ENCODE peak calls at places on chromosomes 6 and 20, in nine cellular contexts. N is left lung, Y is pancreas, T is upper lobe of right lung, B is breast epithelium, O is K562, W is lower lobe of right lung, F is hepatocyte, E is adrenal gland. P is an unnamed sample. For H3K4me1, the result is how much of the 10 kb centered on the place peaks cover.

GRCh38 chr20:36591281-36591680 is 14.3 kb upstream of the RAB5IF start:
- DNase-seq in N (no peak), Y (no peak), T (no peak), B (no peak), O (no peak), W (no peak), F (no peak), E (no peak), P (no peak)

GRCh38 chr20:10783660-10784336 is 110.0 kb upstream of the JAG1 start:
- DNase-seq in N (no peak), Y (no peak), T (no peak), B (no peak), O (no peak), W (no peak), F (peak), E (no peak), P (no peak)

GRCh38 chr20:11080776-11081406 is 407.1 kb upstream of the JAG1 start:
- DNase-seq in N (no peak), Y (no peak), T (no peak), B (no peak), O (no peak), W (no peak), F (no peak), E (peak), P (no peak)

GRCh38 chr20:38125157-38126056 is 39.7 kb downstream of the TGM2 start:
- DNase-seq in N (peak), Y (peak), T (peak), B (peak), O (no peak), W (peak), F (no peak), E (peak), P (peak)

GRCh38 chr6:53892707-53893106 is 97.9 kb downstream of the LRRC1 start:
- DNase-seq in N (no peak), Y (no peak), T (no peak), B (no peak), O (no peak), W (no peak), F (no peak), E (no peak), P (no peak)

GRCh38 chr20:38937978-38938473 is 11.8 kb downstream of the FAM83D start:
- DNase-seq in N (no peak), Y (no peak), T (no peak), B (no peak), O (no peak), W (no peak), F (no peak), E (no peak), P (no peak)

GRCh38 chr6:29790626-29791025 is 37.0 kb upstream of the HLA-G start:
- DNase-seq in N (no peak), Y (no peak), T (no peak), B (no peak), O (no peak), W (no peak), F (peak), E (no peak), P (no peak)

GRCh38 chr20:59246691-59247090 is 53.7 kb upstream of the EDN3 start:
- DNase-seq in N (no peak), Y (no peak), T (no peak), B (no peak), O (no peak), W (no peak), F (no peak), E (no peak), P (no peak)

GRCh38 chr6:84825461-84825860 is 61.1 kb upstream of the TBX18 start:
- DNase-seq in N (no peak), Y (no peak), T (no peak), B (no peak), O (no peak), W (no peak), F (peak), E (no peak), P (no peak)

GRCh38 chr20:37275125-37275524 is 13.5 kb upstream of the GHRH start:
- DNase-seq in N (no peak), Y (no peak), T (no peak), B (no peak), O (no peak), W (no peak), F (no peak), E (no peak), P (no peak)

GRCh38 chr6:56699066-56699654 is 56.5 kb upstream of the DST start:
- DNase-seq in N (no peak), Y (no peak), T (no peak), B (no peak), O (no peak), W (no peak), F (no peak), E (no peak), P (no peak)

GRCh38 chr6:41488392-41489129 is 57.6 kb upstream of the FOXP4 start:
- DNase-seq in N (peak), Y (no peak), T (no peak), B (no peak), O (no peak), W (no peak), F (peak), E (no peak), P (peak)

GRCh38 chr6:45714795-45715507 is 300.7 kb downstream of the CLIC5 start:
- DNase-seq in N (no peak), Y (no peak), T (no peak), B (no peak), O (peak), W (no peak), F (peak), E (peak), P (peak)

GRCh38 chr6:150208606-150209352 is 65.9 kb downstream of the PPP1R14C start:
- DNase-seq in N (no peak), Y (no peak), T (no peak), B (no peak), O (no peak), W (no peak), F (no peak), E (no peak), P (no peak)

GRCh38 chr6:149389509-149390297 is 10.4 kb upstream of the SUMO4 start:
- DNase-seq in N (no peak), Y (no peak), T (no peak), B (no peak), O (no peak), W (no peak), F (no peak), E (no peak), P (no peak)

GRCh38 chr20:64039293-64040160 is 3.5 kb downstream of the C20orf204 start:
- DNase-seq in N (no peak), Y (peak), T (no peak), B (no peak), O (peak), W (no peak), F (no peak), E (no peak), P (no peak)

GRCh38 chr6:96626749-96627353 is 63.9 kb downstream of the FHL5 start:
- DNase-seq in N (no peak), Y (no peak), T (no peak), B (no peak), O (peak), W (no peak), F (peak), E (no peak), P (no peak)

GRCh38 chr6:134621858-134622257 is 303.9 kb upstream of the SGK1 start:
- DNase-seq in N (no peak), Y (peak), T (no peak), B (no peak), O (no peak), W (no peak), F (no peak), E (no peak), P (no peak)

GRCh38 chr6:105449756-105450390 is 47.0 kb upstream of the PREP start:
- DNase-seq in N (no peak), Y (no peak), T (no peak), B (no peak), O (no peak), W (no peak), F (no peak), E (no peak), P (no peak)

GRCh38 chr20:11117808-11118528 is 444.2 kb upstream of the JAG1 start:
- DNase-seq in N (no peak), Y (no peak), T (no peak), B (no peak), O (no peak), W (no peak), F (peak), E (no peak), P (no peak)

GRCh38 chr20:32285621-32286334 is 8.3 kb downstream of the KIF3B start:
- DNase-seq in N (no peak), Y (no peak), T (no peak), B (no peak), O (peak), W (no peak), F (peak), E (no peak), P (no peak)

GRCh38 chr6:37745748-37746147 is 48.1 kb upstream of the MDGA1 start:
- DNase-seq in N (no peak), Y (no peak), T (no peak), B (no peak), O (no peak), W (no peak), F (no peak), E (no peak), P (no peak)

GRCh38 chr20:36742558-36742957 is 3.3 kb downstream of the NDRG3 start:
- DNase-seq in N (no peak), Y (no peak), T (no peak), B (no peak), O (no peak), W (no peak), F (no peak), E (no peak), P (no peak)

GRCh38 chr6:108755257-108756240 is 92.7 kb upstream of the ARMC2 start:
- DNase-seq in N (no peak), Y (no peak), T (no peak), B (no peak), O (no peak), W (no peak), F (no peak), E (no peak), P (no peak)

GRCh38 chr6:7143161-7143974 is 35.6 kb downstream of the RREB1 start:
- DNase-seq in N (no peak), Y (no peak), T (no peak), B (no peak), O (peak), W (no peak), F (peak), E (no peak), P (no peak)
- H3K27ac ChIP-seq in N (peak), Y (peak), T (peak), B (peak), O (peak), W (no peak), F (peak), E (no peak), P (no peak)

GRCh38 chr6:34957184-34957904 is 68.3 kb downstream of the ANKS1A start:
- DNase-seq in N (no peak), Y (no peak), T (no peak), B (no peak), O (no peak), W (no peak), F (no peak), E (no peak), P (no peak)
- H3K4me1 ChIP-seq in N (under half), Y (under half), T (half or more), B (under half), O (under half), W (half or more), F (under half), E (under half), P (under half)

GRCh38 chr6:165847407-165848098 is 184.5 kb upstream of the PDE10A start:
- DNase-seq in N (no peak), Y (no peak), T (no peak), B (no peak), O (no peak), W (no peak), F (peak), E (no peak), P (peak)
- H3K4me3 ChIP-seq in N (no peak), Y (no peak), T (no peak), B (no peak), O (no peak), W (no peak), F (no peak), E (no peak), P (no peak)

DNA sequence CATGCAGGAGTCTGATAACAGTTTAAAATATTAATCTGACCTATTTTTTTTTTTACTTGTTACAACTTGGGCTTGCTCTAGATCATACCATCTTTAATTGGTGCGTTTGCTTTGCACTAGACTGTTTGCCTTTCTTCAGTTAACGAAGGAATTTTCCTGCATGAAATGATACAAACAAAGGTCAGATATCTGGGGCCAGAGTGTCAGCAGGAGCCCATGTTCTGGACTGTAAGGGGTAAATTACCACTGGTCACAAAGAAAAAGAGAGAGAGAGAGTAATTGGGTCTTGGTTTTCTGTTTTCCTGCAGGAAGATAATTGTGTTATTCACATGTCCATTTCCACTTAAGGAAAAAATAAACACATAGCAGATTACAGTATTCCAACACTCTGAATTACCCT is 399.4 kb upstream of the MARCKS start:
- DNase-seq in N (no peak), Y (no peak), T (no peak), B (no peak), O (no peak), W (no peak), F (no peak), E (no peak), P (no peak)
- H3K27ac ChIP-seq in N (no peak), Y (no peak), T (peak), B (no peak), O (no peak), W (no peak), F (peak), E (no peak), P (no peak)

GRCh38 chr6:10617008-10617696 is 77.3 kb downstream of the C6orf52 start:
- DNase-seq in N (peak), Y (no peak), T (peak), B (no peak), O (no peak), W (peak), F (no peak), E (no peak), P (no peak)
- H3K4me1 ChIP-seq in N (under half), Y (under half), T (under half), B (under half), O (under half), W (under half), F (under half), E (under half), P (under half)

GRCh38 chr20:50345712-50346371 is 155.2 kb downstream of the CEBPB start:
- DNase-seq in N (no peak), Y (no peak), T (no peak), B (no peak), O (no peak), W (no peak), F (no peak), E (no peak), P (no peak)
- H3K4me3 ChIP-seq in N (peak), Y (no peak), T (peak), B (peak), O (no peak), W (peak), F (no peak), E (peak), P (no peak)